ENCODE peak calls at places on chromosomes 11 and 22, in five cellular contexts. G is H9, Z is H1, F is mesenchymal stem cell, T is trophoblast cell. C is an unnamed sample.

GRCh38 chr11:58880166-58880565 is 35.7 kb upstream of the GLYATL2 start:
- DNase-seq in G (no peak), Z (no peak), F (no peak), T (no peak), C (no peak)

GRCh38 chr11:127345819-127346459 is 345.4 kb upstream of the KIRREL3 start:
- DNase-seq in G (peak), Z (peak), F (peak), T (peak), C (peak)

GRCh38 chr22:28440517-28441366 is 238.9 kb downstream of the TTC28 start:
- DNase-seq in G (no peak), Z (no peak), F (peak), T (no peak), C (no peak)

GRCh38 chr11:60095477-60096120 is 7.1 kb downstream of the MS4A2 start:
- DNase-seq in G (no peak), Z (no peak), F (no peak), T (no peak), C (no peak)

GRCh38 chr11:70674605-70675004 is 276.3 kb downstream of the CTTN start:
- DNase-seq in G (no peak), Z (no peak), F (no peak), T (no peak), C (no peak)

GRCh38 chr11:86134580-86135318 is 65.9 kb upstream of the PICALM start:
- DNase-seq in G (no peak), Z (no peak), F (no peak), T (no peak), C (no peak)

GRCh38 chr22:39954584-39955055 is 5.6 kb upstream of the TMA7B start:
- DNase-seq in G (no peak), Z (no peak), F (peak), T (no peak), C (no peak)

GRCh38 chr22:30275625-30276024 is 9.0 kb upstream of the OSM start:
- DNase-seq in G (no peak), Z (no peak), F (no peak), T (peak), C (no peak)

GRCh38 chr22:22710719-22711531 is 66.5 kb downstream of the GGTLC2 start:
- DNase-seq in G (peak), Z (peak), F (peak), T (peak), C (peak)

GRCh38 chr11:135027461-135027860 is 615.4 kb upstream of the B3GAT1 start:
- DNase-seq in G (peak), Z (peak), F (peak), T (peak), C (peak)

GRCh38 chr11:95149659-95150294 is 60.1 kb downstream of the ENDOD1 start:
- DNase-seq in G (peak), Z (peak), F (peak), T (no peak), C (peak)

GRCh38 chr11:124798991-124799383 is 1.2 kb downstream of the MSANTD2 start:
- DNase-seq in G (no peak), Z (no peak), F (peak), T (peak), C (no peak)

GRCh38 chr11:69916806-69917387 is 97.7 kb upstream of the FGF3 start:
- DNase-seq in G (no peak), Z (no peak), F (no peak), T (no peak), C (no peak)

DNA sequence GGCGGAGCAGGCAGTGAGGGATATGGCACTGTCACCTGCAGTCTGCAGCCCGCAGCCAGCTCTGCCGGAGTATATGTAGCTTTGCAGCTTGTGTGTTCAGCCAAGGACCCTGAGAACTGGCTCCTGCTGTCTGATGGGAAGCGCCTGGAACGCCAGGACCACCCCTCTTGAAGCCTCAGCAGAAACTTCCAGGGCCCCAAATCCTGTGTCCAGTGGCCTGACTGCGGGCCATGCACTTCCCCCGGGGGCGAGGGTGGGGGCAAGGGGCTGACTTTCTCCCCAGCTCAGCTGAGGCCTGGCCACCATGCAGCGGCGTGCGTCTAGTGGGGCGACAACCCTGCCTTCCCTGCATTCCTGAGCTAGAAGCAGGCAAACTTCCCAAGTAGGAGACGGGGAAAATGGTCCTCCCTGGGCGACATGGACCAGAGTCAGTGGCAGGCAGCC is 32.3 kb downstream of the PISD start:
- DNase-seq in G (no peak), Z (no peak), F (no peak), T (no peak), C (no peak)
- H2BK12ac ChIP-seq in G (no peak), Z (no peak), F (no peak), T (no peak), C (no peak)

DNA sequence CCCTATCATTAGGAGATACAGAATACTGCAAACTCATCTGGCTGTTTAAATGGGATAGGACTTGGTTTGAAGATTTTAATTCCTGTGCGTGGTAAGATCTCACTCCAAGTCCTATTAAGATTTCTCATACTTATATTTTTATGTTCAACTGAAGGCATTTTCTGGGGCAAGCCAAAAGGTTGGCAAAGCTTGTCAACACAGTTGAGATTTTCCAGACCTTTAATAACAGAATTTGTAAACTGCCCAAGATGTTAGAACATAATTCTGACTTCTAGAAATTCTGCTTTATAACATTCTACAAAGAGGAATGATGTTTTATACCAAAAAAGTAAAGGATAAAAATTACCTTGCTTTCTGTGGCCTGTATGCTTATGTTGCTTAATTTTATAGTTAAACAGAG is 30.8 kb upstream of the OR52M1 start:
- DNase-seq in G (no peak), Z (no peak), F (no peak), T (no peak), C (no peak)
- H2BK12ac ChIP-seq in G (no peak), Z (no peak), F (no peak), T (no peak), C (no peak)

DNA sequence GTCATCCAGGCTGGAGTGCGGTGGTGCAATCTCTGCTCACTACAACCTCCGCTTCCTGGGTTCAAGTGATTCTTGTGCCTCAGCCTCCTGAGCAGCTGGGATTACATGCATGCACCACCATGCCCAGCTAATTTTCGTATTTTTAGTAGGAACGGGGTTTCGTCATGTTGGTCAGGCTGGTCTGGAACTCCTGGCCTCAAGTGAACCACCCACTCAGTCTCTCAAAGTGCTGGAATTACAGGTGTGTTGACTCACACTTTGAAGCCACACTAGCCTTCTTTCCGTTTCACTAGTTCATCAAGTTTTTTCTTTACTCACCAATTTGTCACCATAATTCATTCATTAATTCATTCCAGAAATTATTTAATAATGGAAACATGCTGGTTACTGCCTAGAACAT is 298.4 kb upstream of the MTNR1B start:
- DNase-seq in G (no peak), Z (no peak), F (no peak), T (peak), C (no peak)
- H2BK12ac ChIP-seq in G (no peak), Z (no peak), F (no peak), T (no peak), C (no peak)

DNA sequence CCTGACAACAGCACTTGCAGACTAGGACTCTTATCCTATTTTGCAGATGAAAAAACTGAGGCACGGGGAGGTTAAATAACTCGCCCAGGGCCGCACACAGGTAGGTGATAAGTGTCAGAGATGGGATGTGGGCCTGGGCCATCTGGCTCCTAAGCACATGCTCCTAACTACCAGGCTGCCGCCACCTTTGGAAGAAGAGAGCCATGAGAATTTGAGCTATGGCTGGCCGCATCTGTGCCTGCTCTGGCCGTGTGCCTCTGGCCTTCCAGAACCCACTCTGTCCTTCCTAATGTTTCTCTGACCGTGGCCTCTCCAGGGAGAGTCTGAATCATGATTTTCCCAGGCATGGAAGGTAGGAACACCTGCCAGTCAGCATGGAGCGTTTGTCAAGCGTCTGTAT is 15.3 kb upstream of the IL2RB start:
- DNase-seq in G (no peak), Z (no peak), F (no peak), T (peak), C (no peak)
- H2BK12ac ChIP-seq in G (no peak), Z (no peak), F (no peak), T (no peak), C (no peak)